ENCODE peak calls at places on chromosomes 16 and 17, in ten cellular contexts. J, V, C, Y, A, G, Z, O, R and K are unnamed samples.

GRCh38 chr17:7238418-7239090 is 703 bp downstream of the PHF23 start:
- DNase-seq in O (no peak), A (peak; percentile 47), V (no peak), R (no peak), J (no peak), C (no peak), Z (no peak), G (peak; percentile 46), Y (peak; percentile 39), K (peak; percentile 54)

GRCh38 chr16:22787456-22788189 is 26.3 kb upstream of the HS3ST2 start:
- DNase-seq in V (no peak), J (no peak), R (no peak), G (no peak), O (peak; percentile 86), Y (no peak), C (no peak), A (no peak), Z (no peak), K (no peak)

GRCh38 chr17:8673621-8674020 is 43.1 kb upstream of the MYH10 start:
- DNase-seq in V (no peak), A (no peak), J (no peak), O (no peak), G (no peak), Z (peak; percentile 75), R (no peak), Y (no peak), C (no peak), K (peak; percentile 39)

GRCh38 chr16:14321542-14321941 is 250.4 kb downstream of the MRTFB start:
- DNase-seq in R (no peak), Y (no peak), J (peak; percentile 74), C (peak; percentile 82), V (no peak), Z (peak; percentile 82), G (no peak), A (no peak), O (peak; percentile 59), K (peak; percentile 74)

GRCh38 chr16:58222532-58223316 is 24.8 kb upstream of the CSNK2A2 start:
- DNase-seq in C (no peak), A (peak; percentile 79), Y (no peak), J (no peak), G (no peak), R (no peak), V (no peak), Z (no peak), O (peak; percentile 50), K (peak; percentile 29)

GRCh38 chr16:89495121-89495520 is 4.8 kb upstream of the ANKRD11 start:
- DNase-seq in C (no peak), G (no peak), Z (no peak), A (no peak), Y (peak; percentile 49), J (no peak), R (no peak), O (no peak), V (no peak), K (no peak)

GRCh38 chr17:8629371-8630226 is 926 bp downstream of the MYH10 start:
- DNase-seq in J (peak; percentile 40), Y (peak; percentile 66), G (no peak), O (peak; percentile 26), C (peak; percentile 67), R (no peak), V (no peak), Z (peak; percentile 23), A (peak; percentile 38), K (peak; percentile 37)

GRCh38 chr17:82876602-82877391 is 37.0 kb upstream of the ZNF750 start:
- DNase-seq in C (peak; percentile 80), J (peak; percentile 78), G (no peak), Z (peak; percentile 82), O (peak; percentile 81), R (peak; percentile 87), Y (peak; percentile 85), A (peak; percentile 60), V (peak; percentile 65), K (peak; percentile 48)

GRCh38 chr17:36746654-36747053 is 145.3 kb downstream of the MRM1 start:
- DNase-seq in Z (no peak), A (no peak), R (no peak), G (no peak), J (no peak), O (no peak), Y (no peak), C (no peak), V (no peak), K (no peak)

GRCh38 chr17:80260791-80261158 is at the start of gene RNF213:
- DNase-seq in Z (peak; percentile 50), C (peak; percentile 82), R (peak; percentile 41), J (peak; percentile 62), V (no peak), A (peak; percentile 79), G (peak; percentile 54), O (no peak), Y (peak; percentile 70), K (peak; percentile 51)

GRCh38 chr17:70558821-70559220 is 389.5 kb downstream of the KCNJ2 start:
- DNase-seq in J (no peak), A (no peak), C (no peak), V (no peak), R (no peak), Y (no peak), G (no peak), Z (no peak), O (no peak), K (no peak)

GRCh38 chr17:77810536-77810935 is 148.0 kb upstream of the TNRC6C start:
- DNase-seq in J (no peak), Z (peak; percentile 53), V (no peak), O (no peak), C (no peak), Y (no peak), R (no peak), G (no peak), A (peak; percentile 10), K (peak; percentile 72)

GRCh38 chr17:48330386-48330785 is 99.6 kb downstream of the SKAP1 start:
- DNase-seq in Z (no peak), A (no peak), J (no peak), Y (no peak), G (no peak), V (no peak), O (no peak), C (no peak), R (no peak), K (no peak)

GRCh38 chr16:81778861-81779539 is at the start of gene PLCG2:
- DNase-seq in A (peak; percentile 90), G (peak; percentile 68), J (peak; percentile 76), Y (peak; percentile 87), C (peak; percentile 88), O (peak; percentile 74), R (peak; percentile 76), V (no peak), Z (peak; percentile 66), K (peak; percentile 48)

GRCh38 chr17:42337442-42337841 is 49.1 kb downstream of the STAT5A start:
- DNase-seq in Z (no peak), G (peak; percentile 63), R (no peak), C (no peak), A (no peak), J (no peak), O (no peak), Y (no peak), V (peak; percentile 58), K (no peak)

DNA sequence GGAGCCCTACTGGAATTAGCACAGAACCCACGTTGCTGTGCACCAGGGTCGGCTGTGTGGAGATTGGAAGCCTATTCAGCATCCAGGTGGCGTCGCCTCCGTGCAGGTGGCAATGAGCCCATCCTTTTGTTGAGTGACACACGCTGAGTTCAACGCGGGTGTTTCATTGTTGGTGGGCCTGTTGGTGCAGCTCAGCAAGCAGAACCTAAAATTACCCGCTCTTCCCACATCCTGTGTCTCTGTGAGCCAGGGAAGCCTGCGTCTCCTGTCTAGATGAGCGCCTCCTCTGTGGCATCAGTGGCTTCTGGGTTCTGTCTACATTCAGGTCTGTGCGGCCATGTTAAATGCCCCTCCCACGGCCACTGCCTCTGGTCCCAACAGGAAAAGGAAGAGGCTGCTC is 14.5 kb downstream of the CD2BP2 start:
- DNase-seq in R (no peak), O (no peak), C (no peak), Z (no peak), A (no peak), J (no peak), G (no peak), V (no peak), Y (no peak), K (no peak)
- TF ChIP-seq CTCF in R (no peak), O (no peak), C (no peak), Z (no peak), A (no peak), J (no peak), G (no peak), V (no peak), Y (no peak), K (no peak)

DNA sequence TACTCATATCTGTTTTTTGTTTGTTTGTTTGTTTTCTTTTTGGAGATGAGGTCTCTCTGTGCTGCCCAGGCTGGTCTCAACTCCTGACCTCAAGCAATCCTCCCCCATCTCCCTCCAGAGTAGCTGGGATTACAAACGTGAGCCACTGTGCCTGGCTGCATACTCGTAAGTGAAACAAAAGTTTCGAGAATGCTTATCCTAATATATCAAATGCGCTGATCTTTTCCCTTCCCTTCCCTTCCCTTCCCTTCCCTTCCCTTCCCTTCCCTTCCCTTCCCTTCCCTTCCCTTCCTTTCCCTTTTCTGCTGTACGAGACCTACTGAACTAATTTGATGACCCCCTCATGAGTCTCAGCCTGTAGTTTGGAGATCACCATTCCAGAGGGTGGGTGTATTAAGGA is 122.1 kb downstream of the RGS9 start:
- DNase-seq in J (no peak), V (no peak), R (no peak), Z (no peak), A (no peak), Y (no peak), G (no peak), C (no peak), O (no peak), K (no peak)
- H3K4me3 ChIP-seq in J (no peak overlapping the region), V (no peak overlapping the region), R (no peak overlapping the region), Z (no peak overlapping the region), A (no peak overlapping the region), Y (no peak overlapping the region), G (no peak overlapping the region), C (no peak overlapping the region), O (no peak overlapping the region), K (no peak overlapping the region)

GRCh38 chr16:74699666-74700065 is 996 bp downstream of the MLKL start:
- DNase-seq in J (no peak), V (no peak), Y (no peak), Z (no peak), G (no peak), C (no peak), R (no peak), O (no peak), A (no peak), K (no peak)
- H3K27ac ChIP-seq in J (peak overlapping the region; percentile 92), V (no peak overlapping the region), Y (no peak overlapping the region), Z (no peak overlapping the region), G (no peak overlapping the region), C (peak overlapping the region; percentile 91), R (peak overlapping the region; percentile 44), O (peak overlapping the region; percentile 53), A (peak overlapping the region; percentile 85), K (no peak overlapping the region)

DNA sequence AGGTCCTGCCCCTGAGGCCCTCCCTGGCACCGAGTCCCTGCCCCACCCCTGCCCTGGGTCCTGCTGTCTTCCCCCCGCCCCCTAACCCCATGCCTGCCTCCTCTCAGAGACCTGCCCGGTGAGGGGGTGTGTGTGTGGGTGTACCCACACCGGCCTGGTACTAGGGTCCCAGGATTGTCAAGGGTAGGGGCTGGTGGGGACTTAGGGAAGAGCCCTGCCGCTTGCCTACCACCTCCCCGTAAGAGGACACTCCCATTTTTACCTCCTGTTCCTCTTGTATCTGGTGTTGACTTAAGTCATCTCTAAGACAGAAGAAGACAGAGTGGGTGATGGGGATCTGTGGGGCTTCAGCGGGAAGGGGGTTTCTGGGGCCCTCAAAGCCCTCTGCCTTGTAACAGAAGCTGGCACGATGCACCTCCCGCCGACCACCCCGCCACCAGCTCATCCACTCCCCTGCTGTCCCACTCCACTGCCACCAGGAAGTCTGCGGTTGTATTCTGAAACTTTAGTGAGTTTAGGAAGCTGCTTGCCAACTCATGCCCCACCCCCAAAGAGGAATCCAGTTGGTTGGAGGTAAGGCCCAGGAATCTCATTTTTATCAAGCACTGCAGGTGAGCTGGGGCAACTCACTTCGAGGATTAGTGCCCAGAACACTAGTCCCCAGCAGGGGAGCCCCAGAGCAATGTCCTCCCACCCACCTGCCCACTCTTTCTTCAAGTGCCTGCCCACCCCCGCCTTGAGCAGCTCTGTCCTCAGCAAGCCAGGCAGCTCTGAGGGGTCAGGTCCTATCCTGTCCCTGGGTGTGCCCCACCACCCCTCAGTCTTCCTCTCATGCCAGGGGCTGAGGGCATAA is 5.6 kb downstream of the SPATA32 start:
- DNase-seq in Z (no peak), Y (no peak), A (no peak), R (no peak), C (no peak), V (no peak), G (no peak), O (no peak), J (no peak), K (no peak)
- TF ChIP-seq CTCF in Z (no peak), Y (peak; percentile 12), A (no peak), R (no peak), C (no peak), V (no peak), G (no peak), O (no peak), J (no peak), K (no peak)